ENCODE peak calls at places on chromosomes 4 and X, in seven cellular contexts. One of them, this sample, is unnamed.

GRCh38 chr4:113411496-113411938 is 350.0 kb downstream of the CAMK2D start:
- DNase-seq in trophoblast cell: no peak
- DNase-seq in ureter: peak; percentile 48
- DNase-seq in activated T-cell treated with anti-CD3 and anti-CD28 coated beads, Interleukin-2, amount 50 U/mL, for 72 hours: no peak
- DNase-seq in GM03348: peak; percentile 58
- DNase-seq in nucleus accumbens: no peak
- DNase-seq in T-cell: no peak
- DNase-seq in this sample: no peak

GRCh38 chr4:13777341-13777740 is 149.8 kb upstream of the BOD1L1 start:
- DNase-seq in trophoblast cell: no peak
- DNase-seq in ureter: no peak
- DNase-seq in activated T-cell treated with anti-CD3 and anti-CD28 coated beads, Interleukin-2, amount 50 U/mL, for 72 hours: no peak
- DNase-seq in GM03348: no peak
- DNase-seq in nucleus accumbens: no peak
- DNase-seq in T-cell: no peak
- DNase-seq in this sample: no peak

GRCh38 chrX:119667111-119667928 is 25.6 kb downstream of the SEPTIN6 start:
- DNase-seq in trophoblast cell: no peak
- DNase-seq in ureter: no peak
- DNase-seq in activated T-cell treated with anti-CD3 and anti-CD28 coated beads, Interleukin-2, amount 50 U/mL, for 72 hours: no peak
- DNase-seq in GM03348: no peak
- DNase-seq in nucleus accumbens: no peak
- DNase-seq in T-cell: no peak
- DNase-seq in this sample: no peak

GRCh38 chrX:136146614-136147319 is 566 bp upstream of the FHL1 start:
- DNase-seq in trophoblast cell: no peak
- DNase-seq in ureter: no peak
- DNase-seq in activated T-cell treated with anti-CD3 and anti-CD28 coated beads, Interleukin-2, amount 50 U/mL, for 72 hours: peak; percentile 10
- DNase-seq in GM03348: no peak
- DNase-seq in nucleus accumbens: peak; percentile 25
- DNase-seq in T-cell: no peak
- DNase-seq in this sample: no peak

GRCh38 chr4:149765630-149766029 is 50.0 kb downstream of the IQCM start:
- DNase-seq in trophoblast cell: peak; percentile 38
- DNase-seq in ureter: no peak
- DNase-seq in activated T-cell treated with anti-CD3 and anti-CD28 coated beads, Interleukin-2, amount 50 U/mL, for 72 hours: no peak
- DNase-seq in GM03348: peak; percentile 18
- DNase-seq in nucleus accumbens: no peak
- DNase-seq in T-cell: no peak
- DNase-seq in this sample: no peak

GRCh38 chr4:144646523-144647094 is 653 bp downstream of the HHIP start:
- DNase-seq in trophoblast cell: no peak
- DNase-seq in ureter: no peak
- DNase-seq in activated T-cell treated with anti-CD3 and anti-CD28 coated beads, Interleukin-2, amount 50 U/mL, for 72 hours: peak; percentile 29
- DNase-seq in GM03348: peak; percentile 39
- DNase-seq in nucleus accumbens: peak; percentile 51
- DNase-seq in T-cell: no peak
- DNase-seq in this sample: no peak

GRCh38 chrX:38400401-38400910 is 48.1 kb downstream of the OTC start:
- DNase-seq in trophoblast cell: no peak
- DNase-seq in ureter: no peak
- DNase-seq in activated T-cell treated with anti-CD3 and anti-CD28 coated beads, Interleukin-2, amount 50 U/mL, for 72 hours: no peak
- DNase-seq in GM03348: no peak
- DNase-seq in nucleus accumbens: no peak
- DNase-seq in T-cell: no peak
- DNase-seq in this sample: no peak

GRCh38 chr4:77156912-77157858 is at the start of gene CCNG2:
- DNase-seq in trophoblast cell: peak; percentile 78
- DNase-seq in ureter: peak; percentile 93
- DNase-seq in activated T-cell treated with anti-CD3 and anti-CD28 coated beads, Interleukin-2, amount 50 U/mL, for 72 hours: peak; percentile 86
- DNase-seq in GM03348: peak; percentile 85
- DNase-seq in nucleus accumbens: peak; percentile 88
- DNase-seq in T-cell: peak; percentile 89
- DNase-seq in this sample: peak; percentile 86

GRCh38 chr4:183561905-183562304 is 57.0 kb downstream of the ING2 start:
- DNase-seq in trophoblast cell: no peak
- DNase-seq in ureter: no peak
- DNase-seq in activated T-cell treated with anti-CD3 and anti-CD28 coated beads, Interleukin-2, amount 50 U/mL, for 72 hours: no peak
- DNase-seq in GM03348: no peak
- DNase-seq in nucleus accumbens: no peak
- DNase-seq in T-cell: no peak
- DNase-seq in this sample: no peak

GRCh38 chrX:331145-331771 is 12.7 kb upstream of the GTPBP6 start:
- DNase-seq in trophoblast cell: no peak
- DNase-seq in ureter: no peak
- DNase-seq in activated T-cell treated with anti-CD3 and anti-CD28 coated beads, Interleukin-2, amount 50 U/mL, for 72 hours: peak; percentile 14
- DNase-seq in GM03348: peak; percentile 78
- DNase-seq in nucleus accumbens: no peak
- DNase-seq in T-cell: no peak
- DNase-seq in this sample: peak; percentile 21

GRCh38 chr4:189502841-189503240 is 437.8 kb upstream of the FRG1 start:
- DNase-seq in trophoblast cell: no peak
- DNase-seq in ureter: no peak
- DNase-seq in activated T-cell treated with anti-CD3 and anti-CD28 coated beads, Interleukin-2, amount 50 U/mL, for 72 hours: no peak
- DNase-seq in GM03348: no peak
- DNase-seq in nucleus accumbens: no peak
- DNase-seq in T-cell: no peak
- DNase-seq in this sample: no peak

GRCh38 chr4:10117424-10118354 is 1.1 kb upstream of the WDR1 start:
- DNase-seq in trophoblast cell: peak; percentile 33
- DNase-seq in ureter: no peak
- DNase-seq in activated T-cell treated with anti-CD3 and anti-CD28 coated beads, Interleukin-2, amount 50 U/mL, for 72 hours: peak; percentile 45
- DNase-seq in GM03348: no peak
- DNase-seq in nucleus accumbens: no peak
- DNase-seq in T-cell: no peak
- DNase-seq in this sample: no peak

GRCh38 chr4:123325241-123325681 is 71.3 kb upstream of the SPRY1 start:
- DNase-seq in trophoblast cell: no peak
- DNase-seq in ureter: no peak
- DNase-seq in activated T-cell treated with anti-CD3 and anti-CD28 coated beads, Interleukin-2, amount 50 U/mL, for 72 hours: no peak
- DNase-seq in GM03348: no peak
- DNase-seq in nucleus accumbens: no peak
- DNase-seq in T-cell: no peak
- DNase-seq in this sample: no peak

GRCh38 chr4:185721190-185721948 is 90.6 kb downstream of the SORBS2 start:
- DNase-seq in trophoblast cell: no peak
- DNase-seq in ureter: no peak
- DNase-seq in activated T-cell treated with anti-CD3 and anti-CD28 coated beads, Interleukin-2, amount 50 U/mL, for 72 hours: no peak
- DNase-seq in GM03348: no peak
- DNase-seq in nucleus accumbens: no peak
- DNase-seq in T-cell: no peak
- DNase-seq in this sample: no peak

GRCh38 chr4:22514001-22514400 is 1.9 kb downstream of the ADGRA3 start:
- DNase-seq in trophoblast cell: no peak
- DNase-seq in ureter: no peak
- DNase-seq in activated T-cell treated with anti-CD3 and anti-CD28 coated beads, Interleukin-2, amount 50 U/mL, for 72 hours: no peak
- DNase-seq in GM03348: peak; percentile 16
- DNase-seq in nucleus accumbens: no peak
- DNase-seq in T-cell: no peak
- DNase-seq in this sample: no peak

GRCh38 chr4:169184686-169185085 is 86.1 kb downstream of the SH3RF1 start:
- DNase-seq in trophoblast cell: no peak
- DNase-seq in ureter: no peak
- DNase-seq in activated T-cell treated with anti-CD3 and anti-CD28 coated beads, Interleukin-2, amount 50 U/mL, for 72 hours: no peak
- DNase-seq in GM03348: no peak
- DNase-seq in nucleus accumbens: no peak
- DNase-seq in T-cell: no peak
- DNase-seq in this sample: no peak

GRCh38 chr4:2944882-2945526 is 18.2 kb downstream of the NOP14 start:
- DNase-seq in trophoblast cell: no peak
- DNase-seq in ureter: no peak
- DNase-seq in activated T-cell treated with anti-CD3 and anti-CD28 coated beads, Interleukin-2, amount 50 U/mL, for 72 hours: no peak
- DNase-seq in GM03348: no peak
- DNase-seq in nucleus accumbens: no peak
- DNase-seq in T-cell: no peak
- DNase-seq in this sample: no peak

GRCh38 chr4:134426821-134427220 is 225.2 kb upstream of the PABPC4L start:
- DNase-seq in trophoblast cell: no peak
- DNase-seq in ureter: no peak
- DNase-seq in activated T-cell treated with anti-CD3 and anti-CD28 coated beads, Interleukin-2, amount 50 U/mL, for 72 hours: no peak
- DNase-seq in GM03348: no peak
- DNase-seq in nucleus accumbens: no peak
- DNase-seq in T-cell: no peak
- DNase-seq in this sample: no peak

GRCh38 chr4:98850937-98851336 is 78.0 kb downstream of the EIF4E start:
- DNase-seq in trophoblast cell: no peak
- DNase-seq in ureter: no peak
- DNase-seq in activated T-cell treated with anti-CD3 and anti-CD28 coated beads, Interleukin-2, amount 50 U/mL, for 72 hours: no peak
- DNase-seq in GM03348: no peak
- DNase-seq in nucleus accumbens: no peak
- DNase-seq in T-cell: no peak
- DNase-seq in this sample: no peak

GRCh38 chr4:164383187-164384181 is 370.4 kb upstream of the SMIM31 start:
- DNase-seq in trophoblast cell: no peak
- DNase-seq in ureter: no peak
- DNase-seq in activated T-cell treated with anti-CD3 and anti-CD28 coated beads, Interleukin-2, amount 50 U/mL, for 72 hours: peak; percentile 3
- DNase-seq in GM03348: peak; percentile 2
- DNase-seq in nucleus accumbens: peak; percentile 93
- DNase-seq in T-cell: no peak
- DNase-seq in this sample: no peak

This sample was measured in left colon.